ENCODE peak calls at places on chromosomes 6 and 20, in six cellular contexts. E, I, V, O, K and Z are unnamed samples.

GRCh38 chr6:73394577-73395354 is at the start of gene DDX43:
- DNase-seq in O (peak; percentile 44), I (peak; percentile 31), K (peak; percentile 8), E (no peak), V (peak; percentile 55), Z (no peak)

GRCh38 chr6:168163096-168163731 is 84.2 kb upstream of the FRMD1 start:
- DNase-seq in V (no peak), I (no peak), K (peak; percentile 43), E (no peak), O (peak; percentile 26), Z (no peak)

GRCh38 chr20:3090565-3090964 is 6.0 kb upstream of the AVP start:
- DNase-seq in O (no peak), K (no peak), V (no peak), E (peak; percentile 36), I (no peak), Z (no peak)

GRCh38 chr6:48032156-48032555 is 78.8 kb downstream of the PTCHD4 start:
- DNase-seq in E (no peak), K (peak; percentile 80), V (no peak), O (no peak), I (no peak), Z (peak; percentile 35)

GRCh38 chr6:165661416-165662001 is 1.5 kb downstream of the PDE10A start:
- DNase-seq in I (no peak), E (no peak), K (peak; percentile 26), O (no peak), V (no peak), Z (no peak)

GRCh38 chr6:117174835-117175360 is 90.5 kb upstream of the VGLL2 start:
- DNase-seq in K (no peak), V (no peak), E (no peak), O (no peak), I (no peak), Z (no peak)

GRCh38 chr20:59159091-59159821 is 4.4 kb upstream of the ZNF831 start:
- DNase-seq in V (peak; percentile 53), E (no peak), K (no peak), O (no peak), I (peak; percentile 55), Z (no peak)

GRCh38 chr20:277496-277781 is 13.1 kb downstream of the C20orf96 start:
- DNase-seq in I (no peak), O (no peak), K (no peak), E (no peak), V (no peak), Z (no peak)

GRCh38 chr6:96724641-96725040 is 112.6 kb downstream of the GPR63 start:
- DNase-seq in I (no peak), E (no peak), V (no peak), K (no peak), O (no peak), Z (no peak)

GRCh38 chr6:144768676-144769599 is 483.8 kb downstream of the UTRN start:
- DNase-seq in I (no peak), K (no peak), E (no peak), V (no peak), O (no peak), Z (peak; percentile 9)

GRCh38 chr20:53794529-53795115 is 201.0 kb upstream of the ZNF217 start:
- DNase-seq in K (no peak), V (no peak), I (no peak), O (no peak), E (no peak), Z (no peak)

GRCh38 chr20:1565461-1565860 is 8.0 kb upstream of the SIRPD start:
- DNase-seq in O (no peak), I (no peak), V (no peak), E (no peak), K (no peak), Z (no peak)

GRCh38 chr20:57282691-57283361 is 16.4 kb upstream of the BMP7 start:
- DNase-seq in K (no peak), O (no peak), V (no peak), I (no peak), E (no peak), Z (no peak)

GRCh38 chr6:13272131-13273046 is 55.9 kb downstream of the TBC1D7 start:
- DNase-seq in V (peak; percentile 78), E (peak; percentile 74), O (peak; percentile 59), K (no peak), I (peak; percentile 49), Z (no peak)

GRCh38 chr20:47843886-47844567 is 58.7 kb upstream of the SULF2 start:
- DNase-seq in K (no peak), E (no peak), I (no peak), O (no peak), V (no peak), Z (no peak)

GRCh38 chr20:11001767-11002540 is 328.2 kb upstream of the JAG1 start:
- DNase-seq in E (no peak), K (no peak), V (no peak), I (no peak), O (no peak), Z (no peak)

GRCh38 chr6:19153270-19153980 is 683.7 kb upstream of the ID4 start:
- DNase-seq in K (peak; percentile 34), I (no peak), E (no peak), O (no peak), V (no peak), Z (no peak)

GRCh38 chr6:15132854-15133670 is 112.8 kb upstream of the JARID2 start:
- DNase-seq in E (no peak), O (no peak), K (peak; percentile 60), V (no peak), I (no peak), Z (no peak)

GRCh38 chr6:93985953-93986352 is 566.6 kb upstream of the EPHA7 start:
- DNase-seq in E (no peak), O (no peak), K (no peak), I (no peak), V (no peak), Z (no peak)

GRCh38 chr20:25587536-25587935 is 2.2 kb upstream of the NINL start:
- DNase-seq in V (no peak), I (no peak), O (no peak), E (no peak), K (no peak), Z (no peak)

GRCh38 chr20:61525781-61526431 is 273.8 kb downstream of the CDH4 start:
- DNase-seq in V (no peak), I (no peak), K (no peak), E (no peak), O (no peak), Z (no peak)

GRCh38 chr20:35306931-35307517 is 14.8 kb upstream of the FAM83C start:
- DNase-seq in E (peak; percentile 63), V (no peak), K (peak; percentile 73), O (peak; percentile 66), I (no peak), Z (peak; percentile 70)

GRCh38 chr6:84575264-84575663 is 189.1 kb downstream of the TBX18 start:
- DNase-seq in V (no peak), I (no peak), O (no peak), K (peak; percentile 14), E (peak; percentile 42), Z (no peak)

GRCh38 chr6:20790032-20790791 is 256.0 kb downstream of the CDKAL1 start:
- DNase-seq in K (no peak), E (no peak), O (no peak), V (no peak), I (no peak), Z (no peak)

GRCh38 chr20:59820204-59821041 is 113.0 kb downstream of the SYCP2 start:
- DNase-seq in K (no peak), I (no peak), O (no peak), V (no peak), E (no peak), Z (no peak)

GRCh38 chr6:158571826-158572652 is 12.1 kb downstream of the TMEM181 start:
- DNase-seq in E (no peak), O (peak; percentile 81), V (no peak), I (no peak), K (no peak), Z (no peak)